ENCODE peak calls at places on chromosomes 3 and 15, in nine cellular contexts. H is cardiac muscle cell; A is stimulated activated naive B cell treated with anti-CD40 and anti-IgM and Interleukin-4, amounts not matched to agents 10 μg/mL and 1 μg/mL and 100 μg/mL, for 72 hours; W is heart left ventricle; U is NCI-H1105 treated with DMSO at 0.1 percent for 48 hours; N is left ventricle myocardium inferior; G is amniotic stem cell; Q is stimulated activated CD4-positive, alpha-beta T cell treated with anti-CD3 and anti-CD28 coated beads, Interleukin-2, amount 100 ng/mL, for 48 hours; M is naive B cell. E is an unnamed sample.

GRCh38 chr3:136604961-136605360 is 147.2 kb downstream of the STAG1 start:
- DNase-seq in H (peak; percentile 35), A (no peak), W (no peak), U (no peak), N (no peak), G (no peak), Q (no peak), M (no peak), E (no peak)

GRCh38 chr15:39939487-39940452 is 5.9 kb downstream of the EIF2AK4 start:
- DNase-seq in H (no peak), A (no peak), W (no peak), U (no peak), N (peak; percentile 32), G (no peak), Q (no peak), M (peak; percentile 54), E (no peak)

GRCh38 chr15:82952156-82953081 is at the start of gene HOMER2:
- DNase-seq in H (peak; percentile 24), A (peak; percentile 29), W (peak; percentile 18), U (peak; percentile 23), N (peak; percentile 37), G (no peak), Q (no peak), M (peak; percentile 12), E (no peak)

GRCh38 chr3:158649791-158650190 is 5.5 kb downstream of the GFM1 start:
- DNase-seq in H (no peak), A (no peak), W (no peak), U (no peak), N (no peak), G (no peak), Q (no peak), M (no peak), E (no peak)

GRCh38 chr3:127141921-127142730 is 50.8 kb upstream of the PRR23E start:
- DNase-seq in H (no peak), A (no peak), W (no peak), U (peak; percentile 100), N (no peak), G (no peak), Q (no peak), M (no peak), E (peak; percentile 70)

GRCh38 chr3:141353652-141354495 is 14.4 kb upstream of the ZBTB38 start:
- DNase-seq in H (peak; percentile 81), A (no peak), W (no peak), U (no peak), N (no peak), G (no peak), Q (no peak), M (no peak), E (no peak)

GRCh38 chr3:177426151-177426904 is 229.0 kb upstream of the TBL1XR1 start:
- DNase-seq in H (no peak), A (no peak), W (no peak), U (no peak), N (no peak), G (no peak), Q (no peak), M (no peak), E (no peak)

GRCh38 chr15:40054056-40054745 is 15.2 kb upstream of the SRP14 start:
- DNase-seq in H (no peak), A (no peak), W (no peak), U (no peak), N (no peak), G (no peak), Q (no peak), M (no peak), E (no peak)

GRCh38 chr15:48411971-48412591 is 80.9 kb downstream of the DUT start:
- DNase-seq in H (peak; percentile 68), A (no peak), W (no peak), U (no peak), N (no peak), G (no peak), Q (no peak), M (no peak), E (no peak)

GRCh38 chr15:73957276-73957675 is 31.0 kb downstream of the LOXL1 start:
- DNase-seq in H (no peak), A (no peak), W (no peak), U (no peak), N (no peak), G (no peak), Q (no peak), M (no peak), E (no peak)

GRCh38 chr15:52257734-52258062 is 37.9 kb downstream of the MYO5C start:
- DNase-seq in H (peak; percentile 77), A (no peak), W (no peak), U (peak; percentile 9), N (no peak), G (no peak), Q (no peak), M (no peak), E (no peak)

GRCh38 chr15:94083467-94083991 is 147.8 kb upstream of the MCTP2 start:
- DNase-seq in H (peak; percentile 10), A (no peak), W (no peak), U (no peak), N (no peak), G (no peak), Q (no peak), M (no peak), E (no peak)

GRCh38 chr3:4828279-4829030 is 150.8 kb upstream of the BHLHE40 start:
- DNase-seq in H (peak; percentile 79), A (no peak), W (no peak), U (no peak), N (peak; percentile 33), G (no peak), Q (no peak), M (no peak), E (no peak)

GRCh38 chr3:42123012-42123581 is 31.9 kb downstream of the TRAK1 start:
- DNase-seq in H (peak; percentile 55), A (no peak), W (peak; percentile 35), U (no peak), N (no peak), G (no peak), Q (no peak), M (no peak), E (no peak)

GRCh38 chr3:57927916-57928315 is 80.3 kb upstream of the FLNB start:
- DNase-seq in H (peak; percentile 34), A (no peak), W (no peak), U (no peak), N (no peak), G (no peak), Q (no peak), M (no peak), E (no peak)

GRCh38 chr15:90530250-90531051 is 728 bp downstream of the CRTC3 start:
- DNase-seq in H (peak; percentile 45), A (peak; percentile 37), W (peak; percentile 63), U (peak; percentile 4), N (peak; percentile 46), G (no peak), Q (peak; percentile 30), M (peak; percentile 46), E (no peak)

GRCh38 chr15:40045572-40046217 is 6.7 kb upstream of the SRP14 start:
- DNase-seq in H (no peak), A (no peak), W (no peak), U (no peak), N (no peak), G (no peak), Q (no peak), M (no peak), E (no peak)

GRCh38 chr3:56878046-56878445 is 76.3 kb upstream of the ARHGEF3 start:
- DNase-seq in H (peak; percentile 62), A (no peak), W (peak; percentile 49), U (no peak), N (no peak), G (no peak), Q (peak; percentile 41), M (no peak), E (no peak)

GRCh38 chr15:66919421-66919820 is 146.0 kb upstream of the SMAD3 start:
- DNase-seq in H (no peak), A (no peak), W (no peak), U (no peak), N (no peak), G (no peak), Q (no peak), M (no peak), E (no peak)